ENCODE peak calls at places on chromosomes 7 and 10, in seven cellular contexts. J is cardiac fibroblast; P is stimulated activated CD8-positive, alpha-beta memory T cell treated with anti-CD3 and anti-CD28 coated beads, Interleukin-15, amount 100 ng/mL, for 48 hours; D is hypothalamus; L is transverse colon; W is Daoy; R is left ventricle myocardium inferior. Z is an unnamed sample.
A peak's percentile ranks its signal among the peaks of the same experiment; 100 is the strongest.

GRCh38 chr10:132630666-132631347 is 93.2 kb downstream of the INPP5A start:
- DNase-seq in J (peak; percentile 34), P (no peak), D (no peak), L (peak; percentile 49), W (no peak), R (peak; percentile 84), Z (no peak)

GRCh38 chr10:117175215-117175900 is 21.9 kb upstream of the KCNK18 start:
- DNase-seq in J (no peak), P (no peak), D (peak; percentile 11), L (peak; percentile 22), W (peak; percentile 19), R (no peak), Z (no peak)

GRCh38 chr10:75195035-75195763 is 15.4 kb upstream of the VDAC2 start:
- DNase-seq in J (peak; percentile 49), P (no peak), D (no peak), L (no peak), W (no peak), R (no peak), Z (no peak)

GRCh38 chr10:103711351-103711994 is 143.9 kb downstream of the SH3PXD2A start:
- DNase-seq in J (no peak), P (no peak), D (no peak), L (no peak), W (no peak), R (no peak), Z (no peak)

GRCh38 chr7:112866424-112866823 is 76.2 kb upstream of the TMEM168 start:
- DNase-seq in J (no peak), P (no peak), D (no peak), L (no peak), W (no peak), R (no peak), Z (no peak)

GRCh38 chr7:142866361-142867096 is 11.7 kb downstream of the EPHB6 start:
- DNase-seq in J (peak; percentile 33), P (no peak), D (no peak), L (peak; percentile 41), W (peak; percentile 70), R (no peak), Z (no peak)

GRCh38 chr10:132611986-132612385 is 74.4 kb downstream of the INPP5A start:
- DNase-seq in J (no peak), P (no peak), D (no peak), L (no peak), W (no peak), R (no peak), Z (no peak)

GRCh38 chr10:63627376-63627775 is 106.2 kb downstream of the REEP3 start:
- DNase-seq in J (peak; percentile 19), P (no peak), D (no peak), L (no peak), W (no peak), R (no peak), Z (no peak)

GRCh38 chr10:133344236-133344635 is 2.9 kb upstream of the PRAP1 start:
- DNase-seq in J (no peak), P (no peak), D (no peak), L (no peak), W (no peak), R (no peak), Z (no peak)

GRCh38 chr7:137882261-137882668 is 35.5 kb upstream of the DGKI start:
- DNase-seq in J (peak; percentile 91), P (no peak), D (no peak), L (no peak), W (peak; percentile 97), R (no peak), Z (no peak)

GRCh38 chr10:32360241-32360640 is 13.3 kb upstream of the EPC1 start:
- DNase-seq in J (no peak), P (no peak), D (no peak), L (no peak), W (no peak), R (no peak), Z (no peak)

GRCh38 chr7:142796501-142797341 is 26.0 kb downstream of the PRSS2 start:
- DNase-seq in J (no peak), P (no peak), D (no peak), L (no peak), W (peak; percentile 59), R (no peak), Z (no peak)

GRCh38 chr10:75072727-75073126 is 38.7 kb upstream of the SAMD8 start:
- DNase-seq in J (no peak), P (no peak), D (no peak), L (no peak), W (no peak), R (no peak), Z (no peak)

GRCh38 chr10:43386549-43386948 is 15.1 kb downstream of the FXYD4 start:
- DNase-seq in J (no peak), P (no peak), D (no peak), L (no peak), W (no peak), R (no peak), Z (no peak)

GRCh38 chr7:147981072-147981813 is 609.3 kb upstream of the C7orf33 start:
- DNase-seq in J (no peak), P (no peak), D (no peak), L (no peak), W (no peak), R (no peak), Z (no peak)

GRCh38 chr7:119377-120163 is 72.8 kb upstream of the FAM20C start:
- DNase-seq in J (peak; percentile 41), P (no peak), D (no peak), L (peak; percentile 41), W (no peak), R (peak; percentile 55), Z (no peak)

GRCh38 chr7:24381919-24382505 is 98.0 kb downstream of the NPY start:
- DNase-seq in J (peak; percentile 10), P (no peak), D (no peak), L (no peak), W (peak; percentile 30), R (no peak), Z (no peak)

GRCh38 chr10:106387063-106387462 is 777.4 kb downstream of the SORCS1 start:
- DNase-seq in J (peak; percentile 35), P (no peak), D (no peak), L (no peak), W (no peak), R (no peak), Z (no peak)

GRCh38 chr10:103709341-103709920 is 145.9 kb downstream of the SH3PXD2A start:
- DNase-seq in J (peak; percentile 47), P (no peak), D (no peak), L (no peak), W (peak; percentile 55), R (no peak), Z (no peak)

Z was measured in NCI-H187 treated with DMSO at 0.1 percent for 48 hours.